ENCODE peak calls at places on chromosomes 2 and 18, in seven cellular contexts. R is Caco-2, N is amniotic epithelial cell, Y is IMR-90, G is posterior cingulate gyrus, V is HFFc6, F is stromal cell of bone marrow. A is an unnamed sample.

GRCh38 chr18:5159080-5159479 is 38.0 kb downstream of the AKAIN1 start:
- DNase-seq in R (no peak), N (no peak), Y (no peak), G (no peak), V (no peak), F (no peak), A (no peak)

GRCh38 chr18:363327-364115 is 95.7 kb upstream of the THOC1 start:
- DNase-seq in R (no peak), N (peak), Y (peak), G (no peak), V (peak), F (peak), A (peak)

GRCh38 chr2:45468279-45468678 is 142.8 kb downstream of the SRBD1 start:
- DNase-seq in R (no peak), N (no peak), Y (no peak), G (no peak), V (no peak), F (no peak), A (no peak)

GRCh38 chr2:197011777-197012641 is 85.5 kb upstream of the PGAP1 start:
- DNase-seq in R (peak), N (peak), Y (peak), G (no peak), V (peak), F (no peak), A (peak)

GRCh38 chr18:36744261-36744876 is 84.4 kb downstream of the TPGS2 start:
- DNase-seq in R (no peak), N (peak), Y (peak), G (no peak), V (peak), F (no peak), A (no peak)

GRCh38 chr2:241217320-241218031 is 29.0 kb downstream of the ANO7 start:
- DNase-seq in R (peak), N (peak), Y (peak), G (peak), V (peak), F (peak), A (peak)

GRCh38 chr2:28343184-28343942 is 49.3 kb upstream of the FOSL2 start:
- DNase-seq in R (no peak), N (no peak), Y (no peak), G (no peak), V (no peak), F (no peak), A (no peak)

GRCh38 chr2:30866974-30867373 is 59.7 kb upstream of the CAPN13 start:
- DNase-seq in R (no peak), N (no peak), Y (no peak), G (no peak), V (no peak), F (no peak), A (no peak)

GRCh38 chr2:202378661-202379338 is 2.7 kb downstream of the BMPR2 start:
- DNase-seq in R (no peak), N (no peak), Y (no peak), G (no peak), V (no peak), F (no peak), A (peak)

GRCh38 chr2:32553829-32554432 is 73.9 kb upstream of the TTC27 start:
- DNase-seq in R (no peak), N (peak), Y (peak), G (no peak), V (peak), F (peak), A (peak)